ENCODE peak calls at places on chromosomes 16 and 17, in ten cellular contexts. R is NCI-H1105 treated with DMSO at 0.1 percent for 48 hours; U is stimulated activated CD4-positive, alpha-beta T cell treated with anti-CD3 and anti-CD28 coated beads, TNF-alpha, amount 100 ng/mL, for 1 hour; C is naive thymus-derived CD8-positive, alpha-beta T cell; Z is GM23338; E is esophagus squamous epithelium; B is keratinocyte; H is HuH-7; N is erythroblast; T is NCI-H446. A is an unnamed sample.

GRCh38 chr16:54407596-54407995 is 121.0 kb upstream of the IRX3 start:
- DNase-seq in R (no peak), U (no peak), C (no peak), Z (no peak), E (no peak), B (peak; percentile 17), H (no peak), N (no peak), T (no peak), A (no peak)

GRCh38 chr17:45366049-45366448 is 49.2 kb upstream of the MAP3K14 start:
- DNase-seq in R (no peak), U (no peak), C (no peak), Z (no peak), E (no peak), B (no peak), H (no peak), N (no peak), T (no peak), A (no peak)

GRCh38 chr16:21523411-21524067 is 75.8 kb upstream of the METTL9 start:
- DNase-seq in R (no peak), U (no peak), C (no peak), Z (no peak), E (no peak), B (no peak), H (no peak), N (no peak), T (no peak), A (no peak)

GRCh38 chr17:48175692-48176450 is 68.3 kb downstream of the SNX11 start:
- DNase-seq in R (no peak), U (no peak), C (no peak), Z (no peak), E (no peak), B (no peak), H (no peak), N (no peak), T (no peak), A (no peak)

GRCh38 chr16:56558024-56558747 is 6.7 kb upstream of the MT4 start:
- DNase-seq in R (peak; percentile 100), U (no peak), C (no peak), Z (no peak), E (no peak), B (no peak), H (no peak), N (no peak), T (peak; percentile 87), A (no peak)

GRCh38 chr17:57091186-57091618 is 6.2 kb downstream of the AKAP1 start:
- DNase-seq in R (no peak), U (no peak), C (no peak), Z (no peak), E (no peak), B (no peak), H (no peak), N (no peak), T (no peak), A (no peak)

GRCh38 chr17:65407017-65407416 is 154.4 kb downstream of the AXIN2 start:
- DNase-seq in R (no peak), U (no peak), C (no peak), Z (no peak), E (no peak), B (no peak), H (no peak), N (no peak), T (no peak), A (no peak)

GRCh38 chr16:83652898-83653297 is 154.9 kb upstream of the HSBP1 start:
- DNase-seq in R (no peak), U (no peak), C (no peak), Z (no peak), E (no peak), B (no peak), H (no peak), N (no peak), T (no peak), A (no peak)